ENCODE peak calls at places on chromosome 21, in six cellular contexts. D is GM06990, G is A549, H is dorsolateral prefrontal cortex, Q is AG04450, Y is GM10248. X is an unnamed sample.

GRCh38 chr21:27269646-27270045 is 302.8 kb upstream of the ADAMTS5 start:
- DNase-seq in D (no peak), G (no peak), H (no peak), Q (peak), Y (no peak), X (peak)

GRCh38 chr21:44072111-44072510 is 35.1 kb upstream of the PWP2 start:
- DNase-seq in D (no peak), G (no peak), H (no peak), Q (no peak), Y (no peak), X (no peak)

GRCh38 chr21:46406001-46406400 is 52.7 kb upstream of the DIP2A start:
- DNase-seq in D (no peak), G (no peak), H (no peak), Q (no peak), Y (no peak), X (no peak)

GRCh38 chr21:33325222-33326067 is 675 bp downstream of the IFNAR1 start:
- DNase-seq in D (no peak), G (peak), H (peak), Q (peak), Y (peak), X (peak)

GRCh38 chr21:37712204-37712934 is 203.9 kb downstream of the KCNJ6 start:
- DNase-seq in D (no peak), G (peak), H (peak), Q (peak), Y (peak), X (peak)

GRCh38 chr21:28111151-28111619 is 881.5 kb downstream of the LTN1 start:
- DNase-seq in D (no peak), G (no peak), H (no peak), Q (peak), Y (no peak), X (no peak)

GRCh38 chr21:39120876-39121599 is 62.2 kb downstream of the PSMG1 start:
- DNase-seq in D (no peak), G (no peak), H (no peak), Q (no peak), Y (no peak), X (no peak)

GRCh38 chr21:45772180-45772579 is 128.7 kb downstream of the PCBP3 start:
- DNase-seq in D (no peak), G (no peak), H (no peak), Q (no peak), Y (no peak), X (no peak)

GRCh38 chr21:43697758-43698643 is 20.9 kb upstream of the PDXK start:
- DNase-seq in D (no peak), G (no peak), H (no peak), Q (no peak), Y (no peak), X (no peak)

GRCh38 chr21:16250282-16250681 is 520.5 kb downstream of the USP25 start:
- DNase-seq in D (no peak), G (no peak), H (no peak), Q (no peak), Y (no peak), X (no peak)

GRCh38 chr21:15966651-15967050 is 236.9 kb downstream of the USP25 start:
- DNase-seq in D (no peak), G (no peak), H (no peak), Q (no peak), Y (no peak), X (no peak)

GRCh38 chr21:39314155-39315027 is 959 bp upstream of the BRWD1 start:
- DNase-seq in D (no peak), G (peak), H (peak), Q (no peak), Y (peak), X (peak)

GRCh38 chr21:27704567-27705166 is 737.8 kb upstream of the ADAMTS5 start:
- DNase-seq in D (no peak), G (no peak), H (no peak), Q (no peak), Y (no peak), X (no peak)

GRCh38 chr21:33406493-33406892 is 3.3 kb downstream of the IFNGR2 start:
- DNase-seq in D (no peak), G (no peak), H (no peak), Q (no peak), Y (no peak), X (no peak)

GRCh38 chr21:40615503-40616376 is 231.2 kb downstream of the DSCAM start:
- DNase-seq in D (no peak), G (no peak), H (no peak), Q (no peak), Y (no peak), X (no peak)

GRCh38 chr21:34603002-34603709 is 11.8 kb downstream of the RCAN1 start:
- DNase-seq in D (peak), G (peak), H (peak), Q (peak), Y (peak), X (no peak)

GRCh38 chr21:44870748-44871495 is 2.6 kb downstream of the PTTG1IP start:
- DNase-seq in D (no peak), G (no peak), H (peak), Q (no peak), Y (no peak), X (no peak)

GRCh38 chr21:45698493-45698947 is 55.0 kb downstream of the PCBP3 start:
- DNase-seq in D (no peak), G (no peak), H (no peak), Q (peak), Y (no peak), X (no peak)

GRCh38 chr21:45069085-45069484 is 5.3 kb upstream of the ADARB1 start:
- DNase-seq in D (no peak), G (no peak), H (no peak), Q (no peak), Y (no peak), X (no peak)

GRCh38 chr21:45290948-45291612 is 3.4 kb upstream of the POFUT2 start:
- DNase-seq in D (no peak), G (no peak), H (no peak), Q (no peak), Y (no peak), X (no peak)

GRCh38 chr21:14981246-14981645 is 83.6 kb downstream of the NRIP1 start:
- DNase-seq in D (no peak), G (no peak), H (no peak), Q (no peak), Y (no peak), X (no peak)

GRCh38 chr21:14762734-14763694 is 216.9 kb upstream of the SAMSN1 start:
- DNase-seq in D (peak), G (no peak), H (no peak), Q (no peak), Y (peak), X (no peak)

GRCh38 chr21:34534522-34534921 is 22.5 kb upstream of the KCNE1 start:
- DNase-seq in D (no peak), G (no peak), H (peak), Q (no peak), Y (no peak), X (no peak)

GRCh38 chr21:45256912-45257672 is 30.6 kb downstream of the POFUT2 start:
- DNase-seq in D (no peak), G (no peak), H (no peak), Q (no peak), Y (no peak), X (no peak)

GRCh38 chr21:46110499-46111192 is 12.7 kb downstream of the COL6A2 start:
- DNase-seq in D (no peak), G (no peak), H (peak), Q (no peak), Y (no peak), X (no peak)

GRCh38 chr21:43824883-43825609 is 35.7 kb downstream of the RRP1 start:
- DNase-seq in D (no peak), G (no peak), H (no peak), Q (no peak), Y (no peak), X (no peak)

GRCh38 chr21:40852563-40852962 is 5.6 kb upstream of the DSCAM start:
- DNase-seq in D (no peak), G (no peak), H (no peak), Q (no peak), Y (no peak), X (no peak)

GRCh38 chr21:19322360-19322759 is 918.8 kb upstream of the TMPRSS15 start:
- DNase-seq in D (no peak), G (no peak), H (no peak), Q (no peak), Y (no peak), X (no peak)
- TF ChIP-seq CTCF in D (peak), G (no peak), H (peak), Q (no peak), Y (no peak), X (peak)

GRCh38 chr21:42515708-42516502 is 2.3 kb downstream of the SLC37A1 start:
- DNase-seq in D (no peak), G (no peak), H (peak), Q (no peak), Y (no peak), X (no peak)

GRCh38 chr21:42514883-42515228 is 1.2 kb downstream of the SLC37A1 start:
- DNase-seq in D (no peak), G (no peak), H (no peak), Q (no peak), Y (no peak), X (no peak)

GRCh38 chr21:42512346-42513034 is 1.2 kb upstream of the SLC37A1 start:
- DNase-seq in D (no peak), G (no peak), H (peak), Q (no peak), Y (no peak), X (no peak)

GRCh38 chr21:42513151-42513984 is at the start of gene SLC37A1:
- DNase-seq in D (peak), G (peak), H (peak), Q (no peak), Y (peak), X (no peak)

GRCh38 chr21:42513985-42514882 is 582 bp downstream of the SLC37A1 start:
- DNase-seq in D (peak), G (peak), H (peak), Q (no peak), Y (peak), X (no peak)
- TF ChIP-seq CTCF in D (no peak), G (no peak), H (no peak), Q (no peak), Y (no peak), X (no peak)

GRCh38 chr21:26032263-26032662 is 138.3 kb downstream of the APP start:
- DNase-seq in D (no peak), G (no peak), H (no peak), Q (no peak), Y (no peak), X (no peak)
- TF ChIP-seq CTCF in D (peak), G (no peak), H (peak), Q (no peak), Y (no peak), X (peak)

GRCh38 chr21:29196021-29196663 is 65.7 kb downstream of the MAP3K7CL start:
- DNase-seq in D (peak), G (peak), H (no peak), Q (peak), Y (peak), X (peak)
- TF ChIP-seq CTCF in D (peak), G (peak), H (peak), Q (peak), Y (peak), X (peak)

DNA sequence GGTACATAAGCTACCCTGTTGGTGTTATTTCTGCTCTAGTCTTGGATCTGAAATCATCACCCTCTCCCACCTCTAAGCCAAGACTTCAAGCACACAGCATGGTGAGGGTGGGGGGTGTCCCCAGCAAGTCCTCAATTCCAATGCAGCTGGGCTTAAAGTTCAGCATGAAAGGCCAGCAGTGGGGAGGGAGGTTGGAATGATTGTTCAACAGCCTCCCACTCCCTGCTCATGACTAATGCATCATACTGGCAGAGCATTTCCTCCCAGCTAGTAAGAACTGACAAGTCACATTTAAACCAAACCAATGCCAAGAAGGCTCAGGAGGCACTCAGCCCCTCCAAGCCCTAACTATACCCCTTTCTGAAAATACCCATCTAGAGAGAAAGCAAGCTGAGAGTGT is 50.1 kb downstream of the TIAM1 start:
- DNase-seq in D (no peak), G (peak), H (no peak), Q (peak), Y (no peak), X (peak)
- TF ChIP-seq CTCF in D (no peak), G (no peak), H (no peak), Q (no peak), Y (no peak), X (no peak)

GRCh38 chr21:25732091-25732760 is 2.5 kb downstream of the ATP5PF start:
- DNase-seq in D (no peak), G (no peak), H (no peak), Q (no peak), Y (no peak), X (no peak)

GRCh38 chr21:25735221-25735894 is 586 bp downstream of the GABPA start:
- DNase-seq in D (peak), G (peak), H (peak), Q (peak), Y (peak), X (peak)

GRCh38 chr21:25735895-25736597 is 1.3 kb downstream of the GABPA start:
- DNase-seq in D (no peak), G (peak), H (no peak), Q (no peak), Y (no peak), X (no peak)

GRCh38 chr21:25733859-25734653 is 648 bp downstream of the ATP5PF start:
- DNase-seq in D (no peak), G (peak), H (no peak), Q (peak), Y (no peak), X (no peak)

DNA sequence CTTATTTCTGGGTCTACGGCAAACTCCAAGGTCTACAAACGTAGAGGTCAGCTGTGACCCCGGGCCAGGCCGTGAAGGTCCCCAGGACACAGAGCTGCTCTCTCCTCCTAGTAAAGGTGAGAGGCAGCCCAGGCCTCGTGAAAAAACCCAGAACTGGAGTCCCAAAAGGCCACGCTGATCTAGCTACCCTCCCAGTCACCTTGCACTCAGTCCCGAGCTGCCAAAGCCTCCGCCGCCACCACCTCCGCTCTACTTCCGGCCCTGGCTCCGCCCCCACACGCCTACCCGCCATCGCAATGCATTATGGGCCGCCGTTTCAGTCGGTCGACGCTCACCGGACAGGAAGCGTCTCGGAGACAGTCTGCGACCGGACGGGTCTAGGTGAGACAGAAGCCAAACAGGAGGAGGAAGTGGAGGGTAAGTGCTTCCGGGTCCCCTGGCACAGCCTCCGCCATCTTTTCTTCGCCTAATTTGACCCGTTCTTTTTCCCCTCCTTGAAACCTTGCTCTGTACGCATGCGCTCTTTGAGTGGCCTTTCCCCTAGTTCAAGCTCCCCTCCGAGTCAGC is at the start of the genes ATP5PF and GABPA:
- DNase-seq in D (peak), G (peak), H (peak), Q (peak), Y (peak), X (peak)
- TF ChIP-seq CTCF in D (no peak), G (no peak), H (no peak), Q (no peak), Y (no peak), X (no peak)

GRCh38 chr21:35850029-35850428 is 210.3 kb downstream of the SETD4 start:
- DNase-seq in D (no peak), G (no peak), H (no peak), Q (peak), Y (no peak), X (no peak)
- TF ChIP-seq CTCF in D (no peak), G (no peak), H (no peak), Q (no peak), Y (no peak), X (no peak)

GRCh38 chr21:32015740-32016139 is 142.9 kb downstream of the HUNK start:
- DNase-seq in D (no peak), G (no peak), H (no peak), Q (no peak), Y (no peak), X (no peak)

GRCh38 chr21:32022141-32022540 is 149.3 kb downstream of the HUNK start:
- DNase-seq in D (no peak), G (no peak), H (no peak), Q (no peak), Y (no peak), X (no peak)

GRCh38 chr21:32021319-32022027 is 148.7 kb downstream of the HUNK start:
- DNase-seq in D (no peak), G (no peak), H (peak), Q (no peak), Y (no peak), X (no peak)

GRCh38 chr21:32018381-32018780 is 145.6 kb downstream of the HUNK start:
- DNase-seq in D (no peak), G (no peak), H (no peak), Q (no peak), Y (no peak), X (no peak)

GRCh38 chr21:32020551-32020950 is 147.7 kb downstream of the HUNK start:
- DNase-seq in D (no peak), G (no peak), H (no peak), Q (no peak), Y (no peak), X (no peak)
- TF ChIP-seq CTCF in D (no peak), G (no peak), H (no peak), Q (no peak), Y (no peak), X (no peak)